ENCODE peak calls at places on chromosome 4, in seven cellular contexts. B, R, S, E, L, N and C are unnamed samples.

GRCh38 chr4:180105362-180105761 is 2137.8 kb upstream of the TENM3 start:
- DNase-seq in L (no peak), R (no peak), B (no peak), S (no peak), N (no peak), E (no peak), C (no peak)

GRCh38 chr4:185792384-185793146 is 19.4 kb downstream of the SORBS2 start:
- DNase-seq in L (no peak), S (peak; percentile 46), N (no peak), B (peak; percentile 85), R (no peak), E (peak; percentile 54), C (peak; percentile 39)

GRCh38 chr4:175447006-175447405 is 365.1 kb downstream of the GPM6A start:
- DNase-seq in E (no peak), S (no peak), L (no peak), B (no peak), N (no peak), R (no peak), C (no peak)

GRCh38 chr4:19913670-19914069 is 338.0 kb upstream of the SLIT2 start:
- DNase-seq in N (no peak), L (no peak), S (no peak), B (no peak), R (no peak), E (no peak), C (peak; percentile 20)

GRCh38 chr4:73740353-73740778 is at the start of gene CXCL8:
- DNase-seq in E (peak; percentile 70), N (peak; percentile 20), S (peak; percentile 90), R (peak; percentile 13), L (peak; percentile 12), B (peak; percentile 96), C (no peak)

GRCh38 chr4:110109455-110109854 is 89.0 kb downstream of the ELOVL6 start:
- DNase-seq in B (no peak), R (no peak), E (no peak), L (no peak), S (no peak), N (no peak), C (no peak)

GRCh38 chr4:55866290-55866907 is 13.0 kb downstream of the EXOC1 start:
- DNase-seq in N (no peak), S (peak; percentile 67), E (peak; percentile 74), B (peak; percentile 89), L (no peak), R (peak; percentile 44), C (peak; percentile 80)

GRCh38 chr4:5409237-5409636 is 299.1 kb downstream of the EVC2 start:
- DNase-seq in E (no peak), R (no peak), N (no peak), B (peak; percentile 41), S (no peak), L (no peak), C (peak; percentile 18)

GRCh38 chr4:184911310-184911709 is 85.5 kb upstream of the ACSL1 start:
- DNase-seq in S (no peak), L (no peak), B (peak; percentile 97), E (peak; percentile 66), N (no peak), R (no peak), C (peak; percentile 99)

GRCh38 chr4:161816958-161817357 is 346.8 kb downstream of the FSTL5 start:
- DNase-seq in N (no peak), L (no peak), S (no peak), B (peak; percentile 15), E (no peak), R (no peak), C (no peak)

GRCh38 chr4:185201983-185202962 is 1.5 kb downstream of the CFAP97 start:
- DNase-seq in B (no peak), N (peak; percentile 37), R (peak; percentile 96), S (no peak), L (no peak), E (no peak), C (no peak)

GRCh38 chr4:27121830-27122229 is 261.2 kb downstream of the STIM2 start:
- DNase-seq in S (no peak), N (no peak), R (peak; percentile 60), E (no peak), B (no peak), L (no peak), C (no peak)

GRCh38 chr4:16590792-16591191 is 307.7 kb downstream of the LDB2 start:
- DNase-seq in L (no peak), R (no peak), E (no peak), N (no peak), B (no peak), S (no peak), C (no peak)

GRCh38 chr4:71540749-71541269 is 202.0 kb downstream of the SLC4A4 start:
- DNase-seq in L (no peak), R (peak; percentile 57), N (no peak), E (no peak), B (no peak), S (no peak), C (no peak)

GRCh38 chr4:7198440-7199128 is 6.2 kb downstream of the SORCS2 start:
- DNase-seq in B (no peak), R (no peak), S (no peak), L (no peak), E (no peak), N (no peak), C (no peak)

GRCh38 chr4:74608151-74608949 is 163.4 kb downstream of the AREG start:
- DNase-seq in S (peak; percentile 86), R (peak; percentile 28), B (peak; percentile 89), N (no peak), L (no peak), E (peak; percentile 57), C (peak; percentile 64)

DNA sequence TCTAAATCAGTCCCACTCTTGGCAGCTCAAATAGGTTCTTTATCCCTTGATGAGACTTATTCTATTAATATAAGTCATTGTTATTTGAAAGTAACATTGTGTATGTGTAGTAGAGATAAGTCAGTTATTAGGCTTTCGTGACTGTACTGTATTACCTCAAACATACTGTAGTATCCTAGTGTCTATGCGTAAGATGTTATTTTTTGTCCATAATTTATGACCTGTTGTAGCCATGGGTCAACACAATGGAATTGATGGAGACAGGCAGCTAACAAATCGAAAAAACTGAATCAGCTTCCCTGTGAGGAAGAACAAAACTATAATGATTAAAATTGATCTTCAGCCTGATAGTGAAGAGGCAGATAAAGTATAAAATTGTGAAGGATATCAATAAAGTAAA is 41.8 kb downstream of the CLCN3 start:
- DNase-seq in N (no peak), L (no peak), B (no peak), R (no peak), E (no peak), S (no peak), C (no peak)
- H3K27ac ChIP-seq in N (no peak overlapping the region), L (no peak overlapping the region), B (no peak overlapping the region), R (no peak overlapping the region), E (no peak overlapping the region), S (no peak overlapping the region), C (peak overlapping the region; percentile 95)

DNA sequence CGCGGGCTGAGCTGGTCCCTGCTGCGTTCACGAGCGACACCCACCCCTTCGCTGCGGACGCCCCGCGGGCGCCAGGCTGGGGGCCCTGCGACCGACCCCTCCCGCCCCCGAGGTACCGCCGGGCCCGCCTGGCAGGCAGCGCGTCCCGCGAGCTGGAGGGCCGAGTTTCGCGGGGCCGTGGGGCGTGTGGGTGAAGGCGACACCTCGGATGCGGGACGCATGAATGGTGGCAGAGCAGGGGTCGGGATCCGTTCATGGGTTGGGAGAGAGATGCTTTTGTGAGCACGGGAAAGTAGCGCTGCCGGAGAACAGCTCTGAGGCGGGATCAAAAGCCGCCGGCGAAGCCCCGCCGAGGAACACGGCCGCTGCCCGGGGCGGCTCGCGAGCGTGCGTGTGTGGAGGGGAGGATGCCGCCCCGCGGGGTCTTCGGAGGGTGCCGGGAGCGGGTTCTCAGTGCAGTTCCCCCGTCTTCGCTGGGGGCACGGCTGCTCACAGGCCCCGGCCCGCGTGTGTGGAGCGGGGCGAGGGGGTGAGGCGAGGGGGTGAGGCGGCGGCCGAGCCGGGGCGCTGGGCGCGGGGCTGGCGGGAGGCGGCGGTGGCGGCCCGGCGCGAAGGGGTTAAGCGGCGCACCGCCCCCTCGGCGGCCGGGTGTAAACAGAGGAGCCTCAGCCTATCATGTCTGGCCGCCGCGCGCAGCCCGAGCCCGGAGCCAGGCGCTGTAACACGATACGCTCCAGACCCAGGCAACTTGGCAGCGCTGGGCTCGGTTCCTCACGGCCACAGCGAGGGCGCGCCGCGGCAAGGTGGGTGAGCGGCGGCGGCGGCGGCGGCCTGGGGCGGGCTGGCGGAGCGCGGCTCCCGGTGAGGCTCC is 205.3 kb downstream of the TENM3 start:
- DNase-seq in N (peak; percentile 28), B (peak; percentile 89), E (peak; percentile 90), L (no peak), R (peak; percentile 97), S (peak; percentile 67), C (peak; percentile 22)
- H3K27ac ChIP-seq in N (peak overlapping the region; percentile 42), B (peak overlapping the region; percentile 64), E (peak overlapping the region; percentile 76), L (no peak overlapping the region), R (peak overlapping the region; percentile 87), S (peak overlapping the region; percentile 82), C (no peak overlapping the region)

GRCh38 chr4:68375667-68376559 is 26.0 kb upstream of the YTHDC1 start:
- DNase-seq in L (peak; percentile 32), E (peak; percentile 76), S (peak; percentile 75), B (peak; percentile 77), R (peak; percentile 82), N (peak; percentile 22), C (peak; percentile 31)
- H3K27ac ChIP-seq in L (no peak overlapping the region), E (no peak overlapping the region), S (no peak overlapping the region), B (no peak overlapping the region), R (no peak overlapping the region), N (no peak overlapping the region), C (no peak overlapping the region)

GRCh38 chr4:141646969-141647368 is 10.6 kb downstream of the IL15 start:
- DNase-seq in S (no peak), E (no peak), N (no peak), R (no peak), L (no peak), B (peak; percentile 76), C (peak; percentile 29)
- H3K27ac ChIP-seq in S (peak overlapping the region; percentile 56), E (no peak overlapping the region), N (no peak overlapping the region), R (no peak overlapping the region), L (no peak overlapping the region), B (peak overlapping the region; percentile 10), C (no peak overlapping the region)

GRCh38 chr4:10106421-10107039 is 10.1 kb downstream of the WDR1 start:
- DNase-seq in L (no peak), R (peak; percentile 80), E (peak; percentile 94), B (peak; percentile 98), N (peak; percentile 37), S (peak; percentile 72), C (peak; percentile 91)

GRCh38 chr4:10105920-10106319 is 10.7 kb downstream of the WDR1 start:
- DNase-seq in L (no peak), N (no peak), E (no peak), B (no peak), S (no peak), R (no peak), C (no peak)

GRCh38 chr4:10105421-10105820 is 11.2 kb downstream of the WDR1 start:
- DNase-seq in S (no peak), B (no peak), E (no peak), R (no peak), N (no peak), L (no peak), C (no peak)

GRCh38 chr4:10104211-10104990 is 12.2 kb downstream of the WDR1 start:
- DNase-seq in E (no peak), B (no peak), R (no peak), L (no peak), N (no peak), S (no peak), C (no peak)

GRCh38 chr4:10104991-10105276 is 11.7 kb downstream of the WDR1 start:
- DNase-seq in R (no peak), S (no peak), B (no peak), E (no peak), L (no peak), N (no peak), C (no peak)
- H3K27ac ChIP-seq in R (no peak overlapping the region), S (no peak overlapping the region), B (no peak overlapping the region), E (peak overlapping the region; percentile 35), L (no peak overlapping the region), N (peak overlapping the region; percentile 53), C (no peak overlapping the region)